ENCODE peak calls at places on chromosomes 1 and 21, in ten cellular contexts. N is stimulated activated effector memory CD8-positive, alpha-beta T cell treated with anti-CD3 and anti-CD28 coated beads, Interleukin-12 subunit alpha, Interleukin-12 subunit beta, amount 100 ng/mL, for 72 hours; E is GM12864; R is osteocyte; O is suprapubic skin; Z is heart right ventricle; P is PC-3; J is NCI-H345; Y is left cardiac atrium; I is RCC 7860. B is an unnamed sample.

GRCh38 chr1:154474802-154475201 is 27.2 kb upstream of the TDRD10 start:
- DNase-seq in Y (peak; percentile 47), R (no peak), I (peak; percentile 59), Z (peak; percentile 49), J (no peak), N (no peak), P (peak; percentile 72), O (no peak), E (no peak), B (no peak)

GRCh38 chr1:48610628-48611542 is 138.9 kb upstream of the SPATA6 start:
- DNase-seq in P (no peak), I (no peak), Z (peak; percentile 57), E (no peak), Y (peak; percentile 64), O (no peak), N (no peak), J (peak; percentile 21), R (no peak), B (no peak)

GRCh38 chr1:65764052-65764451 is 28.6 kb upstream of the PDE4B start:
- DNase-seq in Z (no peak), J (peak; percentile 8), I (no peak), R (no peak), E (no peak), N (no peak), P (peak; percentile 12), O (no peak), Y (no peak), B (no peak)

GRCh38 chr1:223811634-223812101 is 34.1 kb downstream of the TP53BP2 start:
- DNase-seq in P (peak; percentile 79), O (no peak), Y (no peak), J (peak; percentile 5), Z (no peak), E (no peak), N (no peak), I (peak; percentile 49), R (no peak), B (no peak)

GRCh38 chr1:26476958-26477357 is 4.7 kb downstream of the HMGN2 start:
- DNase-seq in I (no peak), O (no peak), J (no peak), Z (no peak), E (no peak), Y (no peak), R (no peak), N (no peak), P (no peak), B (no peak)

GRCh38 chr1:54221867-54222484 is 22.0 kb downstream of the MRPL37 start:
- DNase-seq in O (no peak), I (no peak), N (no peak), R (no peak), P (no peak), J (no peak), E (no peak), Y (no peak), Z (no peak), B (no peak)

GRCh38 chr1:45306905-45307304 is 19.8 kb upstream of the HPDL start:
- DNase-seq in N (no peak), Y (no peak), E (no peak), I (no peak), Z (no peak), J (no peak), R (no peak), O (no peak), P (no peak), B (no peak)

GRCh38 chr21:27464643-27465042 is 497.8 kb upstream of the ADAMTS5 start:
- DNase-seq in I (no peak), R (no peak), P (peak; percentile 9), E (no peak), Z (no peak), Y (no peak), N (no peak), J (no peak), O (no peak), B (no peak)

GRCh38 chr21:46155514-46156377 is at the start of gene FTCD:
- DNase-seq in P (no peak), R (peak; percentile 82), O (no peak), Y (no peak), E (no peak), J (no peak), Z (no peak), N (peak; percentile 42), I (no peak), B (peak; percentile 16)

GRCh38 chr1:25912076-25912831 is 6.0 kb upstream of the STMN1 start:
- DNase-seq in P (peak; percentile 65), J (no peak), I (peak; percentile 78), N (no peak), Y (no peak), E (no peak), O (no peak), Z (no peak), R (no peak), B (no peak)

GRCh38 chr1:200362421-200362820 is 47.4 kb downstream of the ZNF281 start:
- DNase-seq in R (peak; percentile 21), I (no peak), E (no peak), N (no peak), Z (no peak), Y (no peak), J (no peak), O (no peak), P (no peak), B (no peak)

GRCh38 chr1:205664399-205665108 is 15.8 kb downstream of the SLC45A3 start:
- DNase-seq in I (peak; percentile 17), P (peak; percentile 91), R (no peak), J (no peak), N (no peak), E (no peak), Z (no peak), O (no peak), Y (no peak), B (no peak)

GRCh38 chr1:63487336-63488065 is 35.5 kb downstream of the ITGB3BP start:
- DNase-seq in O (no peak), I (no peak), R (no peak), Y (no peak), Z (peak; percentile 16), N (no peak), E (no peak), P (peak; percentile 87), J (no peak), B (no peak)

GRCh38 chr1:116886532-116886931 is 23.2 kb upstream of the PTGFRN start:
- DNase-seq in Y (no peak), P (peak; percentile 27), J (no peak), I (peak; percentile 29), Z (no peak), O (no peak), R (no peak), N (no peak), E (no peak), B (no peak)

GRCh38 chr1:5632226-5632625 is 360.0 kb downstream of the NPHP4 start:
- DNase-seq in R (no peak), O (no peak), I (no peak), J (no peak), P (no peak), N (no peak), E (no peak), Y (no peak), Z (no peak), B (no peak)

GRCh38 chr1:193333166-193333565 is 146.8 kb upstream of the B3GALT2 start:
- DNase-seq in Z (no peak), I (no peak), Y (no peak), P (no peak), O (no peak), E (no peak), N (no peak), R (no peak), J (no peak), B (no peak)

GRCh38 chr1:55131801-55132200 is 83.4 kb downstream of the USP24 start:
- DNase-seq in E (no peak), Z (no peak), P (peak; percentile 49), J (no peak), R (no peak), N (no peak), O (no peak), Y (no peak), I (peak; percentile 57), B (no peak)

B was measured in tibial artery.